ENCODE peak calls at places on chromosomes 4 and X, in six cellular contexts. B is fibroblast of mammary gland, U is left lung, V is NCI-H1105, A is fibroblast of pulmonary artery, N is T follicular helper cell. G is an unnamed sample.

GRCh38 chrX:57915680-57916079 is 5.4 kb upstream of the ZXDA start:
- DNase-seq in B (no peak), U (no peak), V (no peak), A (no peak), N (no peak), G (no peak)

GRCh38 chr4:164606478-164606877 is 147.5 kb upstream of the SMIM31 start:
- DNase-seq in B (no peak), U (no peak), V (no peak), A (no peak), N (no peak), G (no peak)

GRCh38 chr4:8342651-8343050 is 73.1 kb downstream of the HTRA3 start:
- DNase-seq in B (no peak), U (peak; percentile 47), V (no peak), A (no peak), N (no peak), G (no peak)

GRCh38 chrX:54042609-54043010 is 1.7 kb downstream of the PHF8 start:
- DNase-seq in B (peak; percentile 64), U (peak; percentile 53), V (peak; percentile 38), A (peak; percentile 58), N (peak; percentile 12), G (peak; percentile 67)

GRCh38 chrX:51852621-51853020 is 40.8 kb upstream of the MAGED1 start:
- DNase-seq in B (no peak), U (no peak), V (no peak), A (no peak), N (no peak), G (no peak)

GRCh38 chr4:140875751-140876389 is 119.7 kb upstream of the TBC1D9 start:
- DNase-seq in B (no peak), U (no peak), V (no peak), A (no peak), N (no peak), G (no peak)

GRCh38 chrX:8672176-8672575 is 59.8 kb downstream of the ANOS1 start:
- DNase-seq in B (no peak), U (no peak), V (no peak), A (no peak), N (no peak), G (no peak)

GRCh38 chrX:135389717-135390116 is 32.0 kb upstream of the SMIM10L2A start:
- DNase-seq in B (peak; percentile 8), U (no peak), V (no peak), A (no peak), N (no peak), G (peak; percentile 5)

GRCh38 chrX:136961594-136962135 is 72.1 kb downstream of the GPR101 start:
- DNase-seq in B (peak; percentile 23), U (no peak), V (no peak), A (peak; percentile 51), N (no peak), G (peak; percentile 23)

GRCh38 chr4:76011018-76011670 is 3.8 kb upstream of the CXCL9 start:
- DNase-seq in B (no peak), U (no peak), V (no peak), A (no peak), N (no peak), G (no peak)

GRCh38 chr4:128355301-128355700 is 67.7 kb upstream of the PGRMC2 start:
- DNase-seq in B (no peak), U (no peak), V (no peak), A (no peak), N (no peak), G (no peak)

GRCh38 chr4:47696823-47697222 is 141.0 kb downstream of the CORIN start:
- DNase-seq in B (no peak), U (no peak), V (no peak), A (no peak), N (no peak), G (no peak)

GRCh38 chr4:44354172-44354571 is 94.4 kb downstream of the KCTD8 start:
- DNase-seq in B (no peak), U (no peak), V (no peak), A (no peak), N (no peak), G (no peak)

GRCh38 chr4:15457401-15458201 is 12.1 kb upstream of the CC2D2A start:
- DNase-seq in B (peak; percentile 71), U (no peak), V (peak; percentile 12), A (peak; percentile 80), N (no peak), G (peak; percentile 70)

GRCh38 chrX:129161108-129161507 is 362.2 kb downstream of the SMARCA1 start:
- DNase-seq in B (no peak), U (no peak), V (no peak), A (no peak), N (no peak), G (no peak)

GRCh38 chrX:44480591-44480990 is 62.1 kb downstream of the FUNDC1 start:
- DNase-seq in B (no peak), U (no peak), V (no peak), A (no peak), N (no peak), G (no peak)

GRCh38 chrX:124680287-124680686 is 333.9 kb downstream of the SH2D1A start:
- DNase-seq in B (no peak), U (no peak), V (no peak), A (no peak), N (no peak), G (no peak)

GRCh38 chr4:60794372-60794771 is 405.8 kb upstream of the ADGRL3 start:
- DNase-seq in B (no peak), U (peak; percentile 47), V (no peak), A (no peak), N (no peak), G (no peak)

GRCh38 chr4:80767944-80768343 is 262.6 kb upstream of the BMP3 start:
- DNase-seq in B (peak; percentile 19), U (no peak), V (no peak), A (no peak), N (no peak), G (peak; percentile 12)

GRCh38 chrX:54182194-54182863 is 725 bp downstream of the FAM120C start:
- DNase-seq in B (peak; percentile 17), U (peak; percentile 86), V (peak; percentile 46), A (peak; percentile 27), N (peak; percentile 48), G (peak; percentile 32)

GRCh38 chrX:10146350-10146749 is 10.4 kb upstream of the CLCN4 start:
- DNase-seq in B (peak; percentile 11), U (no peak), V (no peak), A (no peak), N (no peak), G (no peak)

GRCh38 chrX:131704136-131704695 is 160.3 kb downstream of the OR13H1 start:
- DNase-seq in B (peak; percentile 84), U (no peak), V (no peak), A (no peak), N (peak; percentile 86), G (peak; percentile 69)

GRCh38 chr4:186192068-186192751 is 843 bp downstream of the CYP4V2 start:
- DNase-seq in B (peak; percentile 51), U (no peak), V (no peak), A (peak; percentile 56), N (no peak), G (peak; percentile 46)

GRCh38 chrX:57177070-57177469 is 39.9 kb upstream of the SPIN2A start:
- DNase-seq in B (no peak), U (no peak), V (no peak), A (no peak), N (no peak), G (no peak)

GRCh38 chr4:163542275-163542674 is 47.8 kb downstream of the TMA16 start:
- DNase-seq in B (peak; percentile 59), U (no peak), V (no peak), A (peak; percentile 14), N (no peak), G (peak; percentile 70)

GRCh38 chr4:100054071-100054470 is 104.0 kb upstream of the H2AZ1 start:
- DNase-seq in B (no peak), U (no peak), V (no peak), A (no peak), N (no peak), G (no peak)

GRCh38 chrX:100704581-100705203 is 27.2 kb downstream of the SYTL4 start:
- DNase-seq in B (no peak), U (no peak), V (no peak), A (no peak), N (no peak), G (no peak)

GRCh38 chr4:66899422-66900065 is 645.8 kb downstream of the CENPC start:
- DNase-seq in B (no peak), U (peak; percentile 72), V (no peak), A (no peak), N (no peak), G (no peak)

GRCh38 chrX:22338740-22339139 is 66.0 kb downstream of the CBLL2 start:
- DNase-seq in B (peak; percentile 36), U (no peak), V (no peak), A (no peak), N (no peak), G (peak; percentile 29)